ENCODE peak calls at places on chromosome 15, in six cellular contexts. One of them, this sample, is unnamed.

GRCh38 chr15:82048809-82049208 is 3.0 kb upstream of the MEX3B start:
- DNase-seq in stimulated activated CD4-positive, alpha-beta T cell treated with anti-CD3 and anti-CD28 coated beads, Interleukin-12 subunit alpha, Interleukin-12 subunit beta, amount 100 ng/mL, for 4 hours: no peak
- DNase-seq in activated CD4-positive, alpha-beta T cell treated with anti-CD3 and anti-CD28 coated beads, Interleukin-2, amount 10 ng/mL, durations not matched to agents 7 days and 5 days: no peak
- DNase-seq in GM03348: no peak
- DNase-seq in AG20443: no peak
- DNase-seq in omental fat pad: no peak
- DNase-seq in this sample: no peak

GRCh38 chr15:39887832-39888231 is 32.2 kb downstream of the GPR176 start:
- DNase-seq in stimulated activated CD4-positive, alpha-beta T cell treated with anti-CD3 and anti-CD28 coated beads, Interleukin-12 subunit alpha, Interleukin-12 subunit beta, amount 100 ng/mL, for 4 hours: no peak
- DNase-seq in activated CD4-positive, alpha-beta T cell treated with anti-CD3 and anti-CD28 coated beads, Interleukin-2, amount 10 ng/mL, durations not matched to agents 7 days and 5 days: peak
- DNase-seq in GM03348: peak
- DNase-seq in AG20443: peak
- DNase-seq in omental fat pad: no peak
- DNase-seq in this sample: peak

GRCh38 chr15:101010781-101011180 is 91.6 kb downstream of the LRRK1 start:
- DNase-seq in stimulated activated CD4-positive, alpha-beta T cell treated with anti-CD3 and anti-CD28 coated beads, Interleukin-12 subunit alpha, Interleukin-12 subunit beta, amount 100 ng/mL, for 4 hours: no peak
- DNase-seq in activated CD4-positive, alpha-beta T cell treated with anti-CD3 and anti-CD28 coated beads, Interleukin-2, amount 10 ng/mL, durations not matched to agents 7 days and 5 days: no peak
- DNase-seq in GM03348: no peak
- DNase-seq in AG20443: no peak
- DNase-seq in omental fat pad: no peak
- DNase-seq in this sample: no peak

GRCh38 chr15:80010131-80010673 is 39.2 kb upstream of the BCL2A1 start:
- DNase-seq in stimulated activated CD4-positive, alpha-beta T cell treated with anti-CD3 and anti-CD28 coated beads, Interleukin-12 subunit alpha, Interleukin-12 subunit beta, amount 100 ng/mL, for 4 hours: no peak
- DNase-seq in activated CD4-positive, alpha-beta T cell treated with anti-CD3 and anti-CD28 coated beads, Interleukin-2, amount 10 ng/mL, durations not matched to agents 7 days and 5 days: no peak
- DNase-seq in GM03348: no peak
- DNase-seq in AG20443: no peak
- DNase-seq in omental fat pad: no peak
- DNase-seq in this sample: no peak

GRCh38 chr15:53872410-53872809 is 105.8 kb upstream of the UNC13C start:
- DNase-seq in stimulated activated CD4-positive, alpha-beta T cell treated with anti-CD3 and anti-CD28 coated beads, Interleukin-12 subunit alpha, Interleukin-12 subunit beta, amount 100 ng/mL, for 4 hours: no peak
- DNase-seq in activated CD4-positive, alpha-beta T cell treated with anti-CD3 and anti-CD28 coated beads, Interleukin-2, amount 10 ng/mL, durations not matched to agents 7 days and 5 days: no peak
- DNase-seq in GM03348: no peak
- DNase-seq in AG20443: no peak
- DNase-seq in omental fat pad: no peak
- DNase-seq in this sample: no peak

GRCh38 chr15:70088887-70089691 is 8.6 kb downstream of the TLE3 start:
- DNase-seq in stimulated activated CD4-positive, alpha-beta T cell treated with anti-CD3 and anti-CD28 coated beads, Interleukin-12 subunit alpha, Interleukin-12 subunit beta, amount 100 ng/mL, for 4 hours: no peak
- DNase-seq in activated CD4-positive, alpha-beta T cell treated with anti-CD3 and anti-CD28 coated beads, Interleukin-2, amount 10 ng/mL, durations not matched to agents 7 days and 5 days: no peak
- DNase-seq in GM03348: peak
- DNase-seq in AG20443: peak
- DNase-seq in omental fat pad: no peak
- DNase-seq in this sample: no peak

GRCh38 chr15:41640985-41641384 is 19.2 kb upstream of the MGA start:
- DNase-seq in stimulated activated CD4-positive, alpha-beta T cell treated with anti-CD3 and anti-CD28 coated beads, Interleukin-12 subunit alpha, Interleukin-12 subunit beta, amount 100 ng/mL, for 4 hours: no peak
- DNase-seq in activated CD4-positive, alpha-beta T cell treated with anti-CD3 and anti-CD28 coated beads, Interleukin-2, amount 10 ng/mL, durations not matched to agents 7 days and 5 days: no peak
- DNase-seq in GM03348: no peak
- DNase-seq in AG20443: no peak
- DNase-seq in omental fat pad: no peak
- DNase-seq in this sample: no peak

GRCh38 chr15:68679961-68680371 is 101.2 kb downstream of the CORO2B start:
- DNase-seq in stimulated activated CD4-positive, alpha-beta T cell treated with anti-CD3 and anti-CD28 coated beads, Interleukin-12 subunit alpha, Interleukin-12 subunit beta, amount 100 ng/mL, for 4 hours: no peak
- DNase-seq in activated CD4-positive, alpha-beta T cell treated with anti-CD3 and anti-CD28 coated beads, Interleukin-2, amount 10 ng/mL, durations not matched to agents 7 days and 5 days: no peak
- DNase-seq in GM03348: no peak
- DNase-seq in AG20443: no peak
- DNase-seq in omental fat pad: no peak
- DNase-seq in this sample: no peak

GRCh38 chr15:93028111-93028631 is 60.8 kb downstream of the RGMA start:
- DNase-seq in stimulated activated CD4-positive, alpha-beta T cell treated with anti-CD3 and anti-CD28 coated beads, Interleukin-12 subunit alpha, Interleukin-12 subunit beta, amount 100 ng/mL, for 4 hours: no peak
- DNase-seq in activated CD4-positive, alpha-beta T cell treated with anti-CD3 and anti-CD28 coated beads, Interleukin-2, amount 10 ng/mL, durations not matched to agents 7 days and 5 days: no peak
- DNase-seq in GM03348: peak
- DNase-seq in AG20443: peak
- DNase-seq in omental fat pad: no peak
- DNase-seq in this sample: peak

GRCh38 chr15:36024066-36024465 is 478.1 kb upstream of the DPH6 start:
- DNase-seq in stimulated activated CD4-positive, alpha-beta T cell treated with anti-CD3 and anti-CD28 coated beads, Interleukin-12 subunit alpha, Interleukin-12 subunit beta, amount 100 ng/mL, for 4 hours: no peak
- DNase-seq in activated CD4-positive, alpha-beta T cell treated with anti-CD3 and anti-CD28 coated beads, Interleukin-2, amount 10 ng/mL, durations not matched to agents 7 days and 5 days: no peak
- DNase-seq in GM03348: no peak
- DNase-seq in AG20443: no peak
- DNase-seq in omental fat pad: no peak
- DNase-seq in this sample: no peak

GRCh38 chr15:81281925-81282895 is 41.7 kb downstream of the STARD5 start:
- DNase-seq in stimulated activated CD4-positive, alpha-beta T cell treated with anti-CD3 and anti-CD28 coated beads, Interleukin-12 subunit alpha, Interleukin-12 subunit beta, amount 100 ng/mL, for 4 hours: no peak
- DNase-seq in activated CD4-positive, alpha-beta T cell treated with anti-CD3 and anti-CD28 coated beads, Interleukin-2, amount 10 ng/mL, durations not matched to agents 7 days and 5 days: no peak
- DNase-seq in GM03348: no peak
- DNase-seq in AG20443: no peak
- DNase-seq in omental fat pad: no peak
- DNase-seq in this sample: no peak

GRCh38 chr15:65460948-65461347 is 38.2 kb upstream of the IGDCC4 start:
- DNase-seq in stimulated activated CD4-positive, alpha-beta T cell treated with anti-CD3 and anti-CD28 coated beads, Interleukin-12 subunit alpha, Interleukin-12 subunit beta, amount 100 ng/mL, for 4 hours: peak
- DNase-seq in activated CD4-positive, alpha-beta T cell treated with anti-CD3 and anti-CD28 coated beads, Interleukin-2, amount 10 ng/mL, durations not matched to agents 7 days and 5 days: peak
- DNase-seq in GM03348: no peak
- DNase-seq in AG20443: no peak
- DNase-seq in omental fat pad: no peak
- DNase-seq in this sample: no peak

GRCh38 chr15:48533982-48534381 is 111.5 kb downstream of the FBN1 start:
- DNase-seq in stimulated activated CD4-positive, alpha-beta T cell treated with anti-CD3 and anti-CD28 coated beads, Interleukin-12 subunit alpha, Interleukin-12 subunit beta, amount 100 ng/mL, for 4 hours: no peak
- DNase-seq in activated CD4-positive, alpha-beta T cell treated with anti-CD3 and anti-CD28 coated beads, Interleukin-2, amount 10 ng/mL, durations not matched to agents 7 days and 5 days: no peak
- DNase-seq in GM03348: peak
- DNase-seq in AG20443: no peak
- DNase-seq in omental fat pad: no peak
- DNase-seq in this sample: no peak

GRCh38 chr15:58058729-58059128 is 6.8 kb downstream of the ALDH1A2 start:
- DNase-seq in stimulated activated CD4-positive, alpha-beta T cell treated with anti-CD3 and anti-CD28 coated beads, Interleukin-12 subunit alpha, Interleukin-12 subunit beta, amount 100 ng/mL, for 4 hours: no peak
- DNase-seq in activated CD4-positive, alpha-beta T cell treated with anti-CD3 and anti-CD28 coated beads, Interleukin-2, amount 10 ng/mL, durations not matched to agents 7 days and 5 days: no peak
- DNase-seq in GM03348: no peak
- DNase-seq in AG20443: no peak
- DNase-seq in omental fat pad: no peak
- DNase-seq in this sample: no peak

GRCh38 chr15:63461230-63461629 is 43.2 kb upstream of the USP3 start:
- DNase-seq in stimulated activated CD4-positive, alpha-beta T cell treated with anti-CD3 and anti-CD28 coated beads, Interleukin-12 subunit alpha, Interleukin-12 subunit beta, amount 100 ng/mL, for 4 hours: no peak
- DNase-seq in activated CD4-positive, alpha-beta T cell treated with anti-CD3 and anti-CD28 coated beads, Interleukin-2, amount 10 ng/mL, durations not matched to agents 7 days and 5 days: no peak
- DNase-seq in GM03348: no peak
- DNase-seq in AG20443: no peak
- DNase-seq in omental fat pad: no peak
- DNase-seq in this sample: peak

GRCh38 chr15:90091156-90091931 is 10.9 kb downstream of the IDH2 start:
- DNase-seq in stimulated activated CD4-positive, alpha-beta T cell treated with anti-CD3 and anti-CD28 coated beads, Interleukin-12 subunit alpha, Interleukin-12 subunit beta, amount 100 ng/mL, for 4 hours: no peak
- DNase-seq in activated CD4-positive, alpha-beta T cell treated with anti-CD3 and anti-CD28 coated beads, Interleukin-2, amount 10 ng/mL, durations not matched to agents 7 days and 5 days: no peak
- DNase-seq in GM03348: no peak
- DNase-seq in AG20443: no peak
- DNase-seq in omental fat pad: no peak
- DNase-seq in this sample: no peak

GRCh38 chr15:81160312-81161214 is 26.5 kb downstream of the CFAP161 start:
- DNase-seq in stimulated activated CD4-positive, alpha-beta T cell treated with anti-CD3 and anti-CD28 coated beads, Interleukin-12 subunit alpha, Interleukin-12 subunit beta, amount 100 ng/mL, for 4 hours: no peak
- DNase-seq in activated CD4-positive, alpha-beta T cell treated with anti-CD3 and anti-CD28 coated beads, Interleukin-2, amount 10 ng/mL, durations not matched to agents 7 days and 5 days: no peak
- DNase-seq in GM03348: peak
- DNase-seq in AG20443: peak
- DNase-seq in omental fat pad: no peak
- DNase-seq in this sample: no peak

GRCh38 chr15:88375234-88375926 is 91.8 kb downstream of the MRPL46 start:
- DNase-seq in stimulated activated CD4-positive, alpha-beta T cell treated with anti-CD3 and anti-CD28 coated beads, Interleukin-12 subunit alpha, Interleukin-12 subunit beta, amount 100 ng/mL, for 4 hours: no peak
- DNase-seq in activated CD4-positive, alpha-beta T cell treated with anti-CD3 and anti-CD28 coated beads, Interleukin-2, amount 10 ng/mL, durations not matched to agents 7 days and 5 days: no peak
- DNase-seq in GM03348: peak
- DNase-seq in AG20443: peak
- DNase-seq in omental fat pad: no peak
- DNase-seq in this sample: no peak

GRCh38 chr15:78564743-78565096 is 600 bp upstream of the CHRNA5 start:
- DNase-seq in stimulated activated CD4-positive, alpha-beta T cell treated with anti-CD3 and anti-CD28 coated beads, Interleukin-12 subunit alpha, Interleukin-12 subunit beta, amount 100 ng/mL, for 4 hours: no peak
- DNase-seq in activated CD4-positive, alpha-beta T cell treated with anti-CD3 and anti-CD28 coated beads, Interleukin-2, amount 10 ng/mL, durations not matched to agents 7 days and 5 days: no peak
- DNase-seq in GM03348: no peak
- DNase-seq in AG20443: no peak
- DNase-seq in omental fat pad: no peak
- DNase-seq in this sample: no peak

GRCh38 chr15:70435872-70436271 is 327.5 kb downstream of the UACA start:
- DNase-seq in stimulated activated CD4-positive, alpha-beta T cell treated with anti-CD3 and anti-CD28 coated beads, Interleukin-12 subunit alpha, Interleukin-12 subunit beta, amount 100 ng/mL, for 4 hours: no peak
- DNase-seq in activated CD4-positive, alpha-beta T cell treated with anti-CD3 and anti-CD28 coated beads, Interleukin-2, amount 10 ng/mL, durations not matched to agents 7 days and 5 days: no peak
- DNase-seq in GM03348: no peak
- DNase-seq in AG20443: no peak
- DNase-seq in omental fat pad: no peak
- DNase-seq in this sample: no peak

GRCh38 chr15:92166751-92167412 is 226.8 kb upstream of the ST8SIA2 start:
- DNase-seq in stimulated activated CD4-positive, alpha-beta T cell treated with anti-CD3 and anti-CD28 coated beads, Interleukin-12 subunit alpha, Interleukin-12 subunit beta, amount 100 ng/mL, for 4 hours: no peak
- DNase-seq in activated CD4-positive, alpha-beta T cell treated with anti-CD3 and anti-CD28 coated beads, Interleukin-2, amount 10 ng/mL, durations not matched to agents 7 days and 5 days: no peak
- DNase-seq in GM03348: no peak
- DNase-seq in AG20443: no peak
- DNase-seq in omental fat pad: no peak
- DNase-seq in this sample: peak

GRCh38 chr15:73336756-73337155 is 32.0 kb downstream of the HCN4 start:
- DNase-seq in stimulated activated CD4-positive, alpha-beta T cell treated with anti-CD3 and anti-CD28 coated beads, Interleukin-12 subunit alpha, Interleukin-12 subunit beta, amount 100 ng/mL, for 4 hours: no peak
- DNase-seq in activated CD4-positive, alpha-beta T cell treated with anti-CD3 and anti-CD28 coated beads, Interleukin-2, amount 10 ng/mL, durations not matched to agents 7 days and 5 days: no peak
- DNase-seq in GM03348: no peak
- DNase-seq in AG20443: no peak
- DNase-seq in omental fat pad: no peak
- DNase-seq in this sample: no peak

GRCh38 chr15:64356443-64357040 is 569 bp upstream of the CSNK1G1 start:
- DNase-seq in stimulated activated CD4-positive, alpha-beta T cell treated with anti-CD3 and anti-CD28 coated beads, Interleukin-12 subunit alpha, Interleukin-12 subunit beta, amount 100 ng/mL, for 4 hours: no peak
- DNase-seq in activated CD4-positive, alpha-beta T cell treated with anti-CD3 and anti-CD28 coated beads, Interleukin-2, amount 10 ng/mL, durations not matched to agents 7 days and 5 days: no peak
- DNase-seq in GM03348: peak
- DNase-seq in AG20443: peak
- DNase-seq in omental fat pad: no peak
- DNase-seq in this sample: no peak

GRCh38 chr15:101024111-101024695 is 105.0 kb downstream of the LRRK1 start:
- DNase-seq in stimulated activated CD4-positive, alpha-beta T cell treated with anti-CD3 and anti-CD28 coated beads, Interleukin-12 subunit alpha, Interleukin-12 subunit beta, amount 100 ng/mL, for 4 hours: no peak
- DNase-seq in activated CD4-positive, alpha-beta T cell treated with anti-CD3 and anti-CD28 coated beads, Interleukin-2, amount 10 ng/mL, durations not matched to agents 7 days and 5 days: peak
- DNase-seq in GM03348: no peak
- DNase-seq in AG20443: peak
- DNase-seq in omental fat pad: no peak
- DNase-seq in this sample: no peak

GRCh38 chr15:57038040-57038439 is 119.6 kb downstream of the TCF12 start:
- DNase-seq in stimulated activated CD4-positive, alpha-beta T cell treated with anti-CD3 and anti-CD28 coated beads, Interleukin-12 subunit alpha, Interleukin-12 subunit beta, amount 100 ng/mL, for 4 hours: no peak
- DNase-seq in activated CD4-positive, alpha-beta T cell treated with anti-CD3 and anti-CD28 coated beads, Interleukin-2, amount 10 ng/mL, durations not matched to agents 7 days and 5 days: no peak
- DNase-seq in GM03348: no peak
- DNase-seq in AG20443: no peak
- DNase-seq in omental fat pad: no peak
- DNase-seq in this sample: no peak

GRCh38 chr15:91881551-91882297 is 28.2 kb downstream of the SLCO3A1 start:
- DNase-seq in stimulated activated CD4-positive, alpha-beta T cell treated with anti-CD3 and anti-CD28 coated beads, Interleukin-12 subunit alpha, Interleukin-12 subunit beta, amount 100 ng/mL, for 4 hours: no peak
- DNase-seq in activated CD4-positive, alpha-beta T cell treated with anti-CD3 and anti-CD28 coated beads, Interleukin-2, amount 10 ng/mL, durations not matched to agents 7 days and 5 days: no peak
- DNase-seq in GM03348: no peak
- DNase-seq in AG20443: no peak
- DNase-seq in omental fat pad: no peak
- DNase-seq in this sample: no peak

GRCh38 chr15:36544518-36545383 is 34.7 kb upstream of the CDIN1 start:
- DNase-seq in stimulated activated CD4-positive, alpha-beta T cell treated with anti-CD3 and anti-CD28 coated beads, Interleukin-12 subunit alpha, Interleukin-12 subunit beta, amount 100 ng/mL, for 4 hours: no peak
- DNase-seq in activated CD4-positive, alpha-beta T cell treated with anti-CD3 and anti-CD28 coated beads, Interleukin-2, amount 10 ng/mL, durations not matched to agents 7 days and 5 days: no peak
- DNase-seq in GM03348: no peak
- DNase-seq in AG20443: peak
- DNase-seq in omental fat pad: no peak
- DNase-seq in this sample: no peak

This sample was measured in cerebellar cortex.